ENCODE peak calls at places on chromosomes 13 and 19, in four cellular contexts. V is tibial artery, Z is vagina, Q is left lung. W is an unnamed sample. For H3K9me3, the result is how much of the 10 kb centered on the place peaks cover.

GRCh38 chr19:49255674-49256073 is 69.3 kb downstream of the SLC6A16 start:
- DNase-seq in Z (no peak), V (no peak), Q (no peak), W (no peak)

GRCh38 chr13:76865996-76866503 is 20.2 kb downstream of the KCTD12 start:
- DNase-seq in Z (no peak), V (no peak), Q (no peak), W (no peak)

GRCh38 chr13:110869231-110869804 is 45.6 kb downstream of the ANKRD10 start:
- DNase-seq in Q (no peak), Z (no peak), V (no peak), W (no peak)

GRCh38 chr19:49592486-49593232 is 1.7 kb downstream of the PRR12 start:
- DNase-seq in Q (no peak), V (no peak), Z (no peak), W (no peak)

GRCh38 chr19:3062165-3063105 is at the start of gene TLE5:
- DNase-seq in V (peak), Q (peak), Z (no peak), W (peak)

GRCh38 chr13:46520188-46520587 is 32.8 kb upstream of the LRCH1 start:
- DNase-seq in Z (no peak), V (no peak), Q (no peak), W (no peak)

GRCh38 chr19:33438016-33438671 is 64.6 kb downstream of the CEBPG start:
- DNase-seq in V (no peak), Q (peak), Z (no peak), W (no peak)

GRCh38 chr13:48263196-48263595 is 30.2 kb downstream of the ITM2B start:
- DNase-seq in V (no peak), Z (no peak), Q (no peak), W (no peak)

GRCh38 chr13:30985637-30986205 is 53.3 kb downstream of the TEX26 start:
- DNase-seq in V (no peak), Q (no peak), Z (no peak), W (no peak)

GRCh38 chr19:33391631-33392249 is 18.2 kb downstream of the CEBPG start:
- DNase-seq in Q (no peak), Z (no peak), V (no peak), W (no peak)

GRCh38 chr19:50851620-50852019 is 3.1 kb upstream of the KLK3 start:
- DNase-seq in V (no peak), Q (no peak), Z (no peak), W (no peak)

GRCh38 chr19:12043752-12044422 is 8.4 kb upstream of the ZNF433 start:
- DNase-seq in Z (no peak), Q (no peak), V (no peak), W (no peak)

GRCh38 chr19:49818691-49819331 is 722 bp downstream of the MED25 start:
- DNase-seq in Q (no peak), V (no peak), Z (no peak), W (no peak)

GRCh38 chr19:10828981-10829821 is 6.8 kb downstream of the TMED1 start:
- DNase-seq in Z (no peak), Q (no peak), V (no peak), W (no peak)

GRCh38 chr13:43306364-43306763 is 283.0 kb downstream of the DNAJC15 start:
- DNase-seq in Z (no peak), V (no peak), Q (no peak), W (no peak)

GRCh38 chr13:42720116-42720857 is 61.1 kb upstream of the FAM216B start:
- DNase-seq in Q (peak), V (no peak), Z (no peak), W (no peak)

GRCh38 chr13:34772206-34772605 is 169.9 kb upstream of the NBEA start:
- DNase-seq in Z (no peak), Q (no peak), V (no peak), W (no peak)

GRCh38 chr13:30341815-30342570 is 34.6 kb upstream of the KATNAL1 start:
- DNase-seq in V (peak), Q (peak), Z (peak), W (no peak)

GRCh38 chr19:49835562-49835961 is 15.4 kb upstream of the PTOV1 start:
- DNase-seq in V (no peak), Q (no peak), Z (no peak), W (no peak)

GRCh38 chr13:40306817-40307216 is 359.6 kb downstream of the FOXO1 start:
- DNase-seq in V (no peak), Z (no peak), Q (no peak), W (no peak)

GRCh38 chr13:25874907-25875306 is 176.9 kb downstream of the SHISA2 start:
- DNase-seq in V (no peak), Z (no peak), Q (no peak), W (peak)

GRCh38 chr13:113553541-113554332 is 30.8 kb upstream of the TFDP1 start:
- DNase-seq in V (peak), Q (peak), Z (peak), W (no peak)

GRCh38 chr13:76723551-76724232 is 162.5 kb downstream of the KCTD12 start:
- DNase-seq in Z (no peak), Q (peak), V (no peak), W (no peak)

GRCh38 chr13:39144941-39145533 is 106.8 kb downstream of the NHLRC3 start:
- DNase-seq in Q (no peak), Z (no peak), V (peak), W (no peak)

GRCh38 chr19:34804115-34804514 is 31.1 kb upstream of the ZNF599 start:
- DNase-seq in Q (no peak), V (no peak), Z (peak), W (no peak)

GRCh38 chr13:90238433-90238832 is 1109.1 kb upstream of the MIR17HG start:
- DNase-seq in Z (no peak), Q (no peak), V (no peak), W (no peak)

GRCh38 chr19:58218899-58219298 is 9.8 kb upstream of the ZNF544 start:
- DNase-seq in V (no peak), Q (no peak), Z (no peak), W (peak)

GRCh38 chr19:13459351-13459750 is 46.9 kb downstream of the CACNA1A start:
- DNase-seq in Z (no peak), V (no peak), Q (no peak), W (no peak)

GRCh38 chr13:40204246-40204645 is 462.2 kb downstream of the FOXO1 start:
- DNase-seq in Z (no peak), Q (no peak), V (no peak), W (no peak)

GRCh38 chr19:2770055-2771013 is 12.7 kb downstream of the SGTA start:
- DNase-seq in Q (no peak), V (no peak), Z (no peak), W (no peak)

GRCh38 chr19:7539827-7540425 is 4.4 kb downstream of the PNPLA6 start:
- DNase-seq in Z (no peak), V (no peak), Q (no peak), W (no peak)

GRCh38 chr19:2455481-2456300 is 1.1 kb downstream of the LMNB2 start:
- DNase-seq in Z (no peak), Q (peak), V (no peak), W (peak)

GRCh38 chr19:46603752-46604241 is 2.7 kb downstream of the CALM3 start:
- DNase-seq in Z (peak), V (no peak), Q (no peak), W (no peak)

GRCh38 chr19:17766543-17767131 is 15.4 kb downstream of the FCHO1 start:
- DNase-seq in Q (peak), V (peak), Z (no peak), W (no peak)

DNA sequence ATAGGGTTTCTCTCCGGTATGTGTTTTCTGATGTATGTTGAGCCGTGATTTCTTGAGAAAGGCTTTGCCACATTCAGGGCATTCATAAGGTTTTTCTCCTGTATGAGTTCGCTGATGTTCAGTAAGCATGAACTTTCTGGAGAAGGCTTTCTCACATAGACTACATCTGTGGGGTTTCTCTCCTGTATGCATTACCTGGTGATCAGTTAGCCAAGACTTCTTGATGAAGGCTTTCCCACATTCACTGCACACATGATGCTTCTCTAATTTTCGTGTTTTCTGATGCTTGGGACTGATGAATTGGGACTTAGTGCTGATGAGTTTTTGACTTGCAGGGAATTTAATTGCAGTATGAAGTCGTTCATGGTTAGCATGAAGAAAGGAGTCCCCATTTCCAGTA is 21.1 kb downstream of the ZNF350 start:
- DNase-seq in Q (no peak), V (no peak), Z (no peak), W (no peak)
- H3K9me3 ChIP-seq in Q (half or more), V (under half), Z (half or more), W (half or more)

GRCh38 chr19:36449059-36449670 is 30.7 kb upstream of the ZFP82 start:
- DNase-seq in V (no peak), Q (no peak), Z (no peak), W (no peak)
- H3K9me3 ChIP-seq in V (under half), Q (half or more), Z (half or more), W (under half)

GRCh38 chr13:88586263-88586662 is 915.1 kb downstream of the SLITRK5 start:
- DNase-seq in V (no peak), Z (no peak), Q (no peak), W (no peak)
- H3K9me3 ChIP-seq in V (under half), Z (under half), Q (under half), W (under half)

GRCh38 chr13:73547239-73547638 is 488.4 kb downstream of the KLF5 start:
- DNase-seq in Q (no peak), Z (no peak), V (no peak), W (no peak)

GRCh38 chr13:73542446-73542845 is 483.6 kb downstream of the KLF5 start:
- DNase-seq in V (no peak), Q (no peak), Z (no peak), W (no peak)

GRCh38 chr13:73549717-73550116 is 490.9 kb downstream of the KLF5 start:
- DNase-seq in V (no peak), Q (no peak), Z (no peak), W (no peak)

GRCh38 chr13:73548444-73548843 is 489.6 kb downstream of the KLF5 start:
- DNase-seq in Q (no peak), V (no peak), Z (no peak), W (no peak)

DNA sequence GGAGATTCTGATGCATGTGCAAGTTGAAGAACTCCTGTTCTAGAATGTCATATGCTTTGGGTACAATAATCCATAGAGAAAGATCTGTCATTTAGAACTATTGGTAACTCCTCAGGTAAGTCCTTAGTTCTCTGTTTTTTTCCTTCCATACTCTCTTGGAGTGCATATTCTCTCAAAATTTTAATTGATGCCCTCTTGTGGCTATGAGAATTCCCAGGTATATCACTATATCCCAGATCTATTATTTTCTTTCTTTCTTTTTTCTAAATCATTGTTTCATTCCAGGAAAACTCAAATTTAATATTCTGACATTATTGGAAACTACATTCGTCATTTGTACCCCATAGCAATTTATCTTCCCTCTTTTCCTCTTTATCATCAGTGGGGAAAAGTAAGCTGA is 485.4 kb downstream of the KLF5 start:
- DNase-seq in Q (no peak), Z (no peak), V (no peak), W (no peak)
- H3K9me3 ChIP-seq in Q (under half), Z (under half), V (under half), W (under half)

DNA sequence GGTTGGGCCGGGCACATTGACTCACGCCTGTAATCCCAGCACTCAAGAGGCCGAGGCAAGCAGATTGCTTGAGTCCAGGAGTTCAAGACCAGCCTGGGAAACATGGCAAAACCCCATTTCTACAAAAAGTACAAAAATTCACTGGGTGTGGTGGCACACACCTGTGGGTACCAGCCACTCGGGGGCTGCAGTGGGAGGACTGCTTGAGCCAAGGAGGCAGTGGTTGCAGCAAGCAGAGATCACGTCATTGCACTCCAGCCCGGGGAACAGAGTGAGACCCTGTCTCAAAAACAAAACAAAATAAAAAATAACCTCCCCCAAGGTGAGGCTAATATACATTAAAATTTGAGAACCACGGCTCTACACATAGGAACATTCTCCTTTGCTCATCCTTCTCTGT is 24.9 kb downstream of the NLRP13 start:
- DNase-seq in V (no peak), Z (no peak), Q (no peak), W (no peak)
- H3K9me3 ChIP-seq in V (under half), Z (under half), Q (under half), W (under half)

DNA sequence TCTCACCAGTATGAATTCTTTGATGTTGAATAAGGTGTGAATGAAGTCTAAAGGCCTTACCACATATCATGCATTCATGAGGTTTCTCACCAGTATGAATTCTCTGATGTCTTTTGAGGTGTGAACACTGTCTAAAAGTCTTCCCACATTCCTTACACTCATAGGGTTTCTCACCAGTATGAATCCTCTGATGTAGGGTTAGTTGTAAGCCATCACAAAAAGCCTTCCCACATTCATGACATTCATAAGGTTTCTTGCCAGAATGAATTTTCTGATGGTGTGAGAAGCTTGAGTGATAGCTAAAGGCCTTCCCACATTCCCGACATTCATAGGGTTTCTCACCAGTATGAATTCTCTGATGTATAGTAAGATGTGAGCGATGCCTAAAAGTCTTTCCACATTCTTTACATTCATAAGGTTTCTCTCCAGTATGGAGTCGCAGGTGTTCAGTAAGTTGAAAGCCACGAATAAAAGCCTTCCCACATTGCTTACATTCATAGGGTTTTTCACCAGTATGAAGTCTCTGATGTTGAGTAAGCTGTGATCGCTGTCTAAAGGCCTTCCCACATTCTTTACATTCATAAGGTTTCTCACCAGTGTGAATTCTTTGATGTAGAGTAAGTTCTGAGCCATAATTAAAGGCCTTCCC is 27.7 kb downstream of the ZNF461 start:
- DNase-seq in V (no peak), Z (no peak), Q (no peak), W (no peak)
- H3K9me3 ChIP-seq in V (under half), Z (half or more), Q (half or more), W (half or more)

GRCh38 chr19:43880483-43880882 is 53.4 kb downstream of the ZNF283 start:
- DNase-seq in Q (no peak), Z (no peak), V (no peak), W (no peak)

GRCh38 chr19:43883864-43884263 is 51.2 kb downstream of the ZNF45 start:
- DNase-seq in Q (no peak), Z (no peak), V (no peak), W (no peak)
- H3K9me3 ChIP-seq in Q (half or more), Z (under half), V (under half), W (under half)

GRCh38 chr19:9565900-9566705 is 18.2 kb downstream of the ZNF121 start:
- DNase-seq in Z (no peak), Q (no peak), V (no peak), W (no peak)
- H3K9me3 ChIP-seq in Z (half or more), Q (half or more), V (under half), W (half or more)

W was measured in effector memory CD4-positive, alpha-beta T cell.